ENCODE peak calls at places on chromosome 21, in four cellular contexts. U, Z, B and V are unnamed samples.
A peak's percentile ranks its signal among the peaks of the same experiment; 100 is the strongest.

GRCh38 chr21:45983981-45984551 is 2.5 kb downstream of the COL6A1 start:
- DNase-seq in B (no peak), U (no peak), Z (no peak), V (peak; percentile 77)

GRCh38 chr21:21813295-21813694 is 815.1 kb downstream of the NCAM2 start:
- DNase-seq in U (no peak), Z (no peak), B (no peak), V (no peak)

GRCh38 chr21:31529406-31529805 is 130.1 kb upstream of the SOD1 start:
- DNase-seq in Z (no peak), U (no peak), B (no peak), V (no peak)

GRCh38 chr21:14850394-14850793 is 214.4 kb downstream of the NRIP1 start:
- DNase-seq in Z (no peak), B (no peak), U (peak; percentile 31), V (no peak)

GRCh38 chr21:26112127-26112742 is 58.3 kb downstream of the APP start:
- DNase-seq in Z (no peak), B (no peak), U (no peak), V (no peak)

GRCh38 chr21:16775056-16775455 is 737.8 kb upstream of the CXADR start:
- DNase-seq in Z (no peak), B (no peak), U (no peak), V (no peak)

GRCh38 chr21:45594721-45595489 is 48.6 kb upstream of the PCBP3 start:
- DNase-seq in U (no peak), B (no peak), Z (no peak), V (no peak)

GRCh38 chr21:46325073-46325912 is 1.3 kb downstream of the PCNT start:
- DNase-seq in Z (no peak), B (peak; percentile 47), U (peak; percentile 51), V (peak; percentile 89)

GRCh38 chr21:19607983-19608668 is 1204.5 kb upstream of the TMPRSS15 start:
- DNase-seq in B (no peak), U (no peak), Z (no peak), V (no peak)

GRCh38 chr21:26845066-26845749 is at the start of gene ADAMTS1:
- DNase-seq in Z (peak; percentile 80), U (peak; percentile 86), B (peak; percentile 80), V (peak; percentile 86)

GRCh38 chr21:44836666-44837471 is 19.0 kb upstream of the SUMO3 start:
- DNase-seq in Z (no peak), B (no peak), U (no peak), V (no peak)

GRCh38 chr21:44872568-44873355 is 728 bp downstream of the PTTG1IP start:
- DNase-seq in B (no peak), Z (no peak), U (peak; percentile 35), V (no peak)

GRCh38 chr21:46159390-46159789 is 4.0 kb upstream of the FTCD start:
- DNase-seq in Z (peak; percentile 13), U (no peak), B (no peak), V (peak; percentile 67)

GRCh38 chr21:44614161-44614631 is 2.3 kb downstream of the KRTAP10-8 start:
- DNase-seq in B (no peak), U (no peak), Z (no peak), V (peak; percentile 60)

GRCh38 chr21:17726047-17726446 is 93.1 kb downstream of the C21orf91 start:
- DNase-seq in Z (no peak), U (no peak), B (no peak), V (no peak)

GRCh38 chr21:45471229-45472052 is 66.5 kb downstream of the COL18A1 start:
- DNase-seq in Z (no peak), U (peak; percentile 93), B (no peak), V (peak; percentile 38)

DNA sequence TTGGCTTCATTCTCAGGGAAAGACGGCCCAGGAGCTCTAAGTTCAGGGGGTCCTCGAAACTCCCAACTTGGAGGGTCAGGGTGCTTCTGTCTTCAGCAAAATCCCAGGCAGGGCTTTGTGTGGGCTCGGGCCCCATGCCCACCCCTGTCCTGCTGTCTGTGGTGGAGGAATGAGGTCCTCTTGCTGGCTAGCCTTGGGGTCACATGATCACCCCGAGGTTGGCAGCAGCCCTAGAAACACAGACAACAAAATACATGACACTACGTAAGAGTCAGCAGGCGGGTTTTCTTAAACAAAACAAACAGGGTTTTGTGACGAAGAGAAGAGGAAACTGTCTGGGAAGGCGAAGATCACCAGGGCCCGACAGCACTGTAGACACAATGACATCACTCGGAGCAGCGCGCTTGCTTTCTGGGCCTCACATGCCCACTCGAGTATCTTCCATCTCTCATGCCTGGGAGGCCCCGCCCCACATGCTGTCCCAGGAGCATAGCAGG is 94.9 kb downstream of the SIK1 start:
- DNase-seq in Z (no peak), U (peak; percentile 95), B (no peak), V (peak; percentile 64)
- TF ChIP-seq CTCF in Z (no peak), U (no peak), B (no peak), V (no peak)

DNA sequence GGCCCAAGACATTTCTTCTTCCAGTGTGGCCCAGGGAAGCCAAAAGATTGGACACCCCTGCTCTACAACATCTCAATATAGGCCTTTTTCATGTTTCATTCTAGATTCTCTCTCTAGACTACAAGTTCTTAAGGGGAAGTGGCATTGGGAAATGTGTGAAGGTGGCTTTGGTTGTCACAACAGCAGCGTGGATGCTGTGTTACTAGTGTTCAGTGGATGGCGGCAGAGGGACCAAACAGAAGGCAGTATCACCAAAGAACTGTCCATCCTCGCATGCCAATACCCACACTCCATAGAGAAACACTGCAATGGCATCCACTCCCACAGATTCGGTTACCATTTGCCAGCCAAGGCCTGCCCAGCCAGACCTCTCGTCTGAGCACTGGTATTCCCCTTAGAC is 24.3 kb upstream of the IFNAR2 start:
- DNase-seq in B (no peak), U (no peak), Z (no peak), V (no peak)
- TF ChIP-seq CTCF in B (no peak), U (no peak), Z (no peak), V (no peak)

GRCh38 chr21:38797470-38797869 is 8.3 kb upstream of the ETS2 start:
- DNase-seq in U (no peak), B (no peak), Z (no peak), V (no peak)

GRCh38 chr21:38794978-38795377 is 10.8 kb upstream of the ETS2 start:
- DNase-seq in Z (no peak), U (no peak), B (no peak), V (no peak)

GRCh38 chr21:38795475-38795874 is 10.3 kb upstream of the ETS2 start:
- DNase-seq in B (no peak), U (no peak), Z (no peak), V (no peak)

GRCh38 chr21:38798081-38798480 is 7.6 kb upstream of the ETS2 start:
- DNase-seq in B (no peak), Z (no peak), U (no peak), V (no peak)

DNA sequence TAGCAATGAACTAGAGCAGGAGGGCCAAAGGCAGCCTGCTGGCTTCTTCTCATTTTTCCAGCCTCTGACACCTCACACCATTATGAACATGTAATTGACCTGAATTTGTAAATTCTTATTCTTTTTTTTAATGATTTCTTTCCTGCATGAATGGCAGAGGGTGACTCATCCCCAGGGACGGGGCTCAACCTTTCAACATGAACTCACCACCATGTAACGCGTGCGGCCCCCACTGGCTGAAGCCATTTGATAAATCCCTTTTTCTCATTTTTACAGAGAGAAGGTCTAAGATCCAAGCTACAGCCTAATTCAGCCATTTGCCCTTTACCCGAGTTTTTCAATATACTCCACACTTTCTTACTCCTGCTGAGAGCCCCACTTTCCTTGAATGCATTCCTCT is 9.3 kb upstream of the ETS2 start:
- DNase-seq in Z (no peak), B (no peak), U (peak; percentile 68), V (no peak)
- TF ChIP-seq CTCF in Z (no peak), B (no peak), U (peak; percentile 39), V (no peak)

DNA sequence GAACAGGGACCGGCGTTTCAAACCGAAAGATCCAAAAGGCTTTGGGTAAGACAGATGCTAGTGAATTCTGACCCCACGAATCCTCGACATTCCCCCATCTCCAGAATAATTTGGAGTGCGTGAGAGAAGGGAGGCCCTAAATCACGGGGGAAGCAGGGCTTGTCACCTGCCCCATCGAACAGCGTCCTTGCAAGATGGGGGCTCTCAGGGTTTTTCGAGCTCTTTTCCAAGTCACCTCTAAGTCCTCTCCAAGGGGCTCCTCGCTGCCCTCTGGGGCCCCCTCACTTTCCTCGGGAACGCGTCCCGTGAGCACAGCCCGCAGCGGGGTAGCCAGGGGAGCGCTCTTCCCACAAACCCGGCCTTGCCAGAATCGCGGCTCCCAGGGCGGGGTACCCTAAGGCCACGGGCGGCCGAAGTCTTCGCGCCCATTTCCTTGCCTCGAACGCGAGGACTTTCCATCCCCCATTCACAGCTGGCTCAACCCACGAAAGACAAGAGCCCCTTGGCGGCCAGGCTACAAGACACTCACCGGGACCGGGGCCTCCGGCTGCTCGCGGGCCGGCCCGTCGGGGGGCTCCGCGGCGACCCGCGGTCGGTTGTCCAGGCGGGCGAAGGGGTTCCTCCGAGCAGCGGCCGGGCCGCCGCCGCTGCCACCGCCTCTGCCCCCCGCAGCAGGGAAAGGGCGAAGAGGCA is 546 bp downstream of the DONSON start:
- DNase-seq in B (no peak), U (peak; percentile 29), Z (no peak), V (peak; percentile 39)
- TF ChIP-seq CTCF in B (no peak), U (no peak), Z (no peak), V (no peak)

GRCh38 chr21:41149199-41149598 is 18.8 kb upstream of the BACE2 start:
- DNase-seq in B (no peak), U (no peak), Z (no peak), V (no peak)

GRCh38 chr21:41147979-41148355 is 20.0 kb upstream of the BACE2 start:
- DNase-seq in U (no peak), Z (no peak), B (no peak), V (no peak)

GRCh38 chr21:41148798-41149197 is 19.2 kb upstream of the BACE2 start:
- DNase-seq in U (no peak), Z (no peak), B (no peak), V (no peak)

GRCh38 chr21:41143596-41144325 is 24.2 kb upstream of the BACE2 start:
- DNase-seq in B (no peak), Z (no peak), U (no peak), V (no peak)

DNA sequence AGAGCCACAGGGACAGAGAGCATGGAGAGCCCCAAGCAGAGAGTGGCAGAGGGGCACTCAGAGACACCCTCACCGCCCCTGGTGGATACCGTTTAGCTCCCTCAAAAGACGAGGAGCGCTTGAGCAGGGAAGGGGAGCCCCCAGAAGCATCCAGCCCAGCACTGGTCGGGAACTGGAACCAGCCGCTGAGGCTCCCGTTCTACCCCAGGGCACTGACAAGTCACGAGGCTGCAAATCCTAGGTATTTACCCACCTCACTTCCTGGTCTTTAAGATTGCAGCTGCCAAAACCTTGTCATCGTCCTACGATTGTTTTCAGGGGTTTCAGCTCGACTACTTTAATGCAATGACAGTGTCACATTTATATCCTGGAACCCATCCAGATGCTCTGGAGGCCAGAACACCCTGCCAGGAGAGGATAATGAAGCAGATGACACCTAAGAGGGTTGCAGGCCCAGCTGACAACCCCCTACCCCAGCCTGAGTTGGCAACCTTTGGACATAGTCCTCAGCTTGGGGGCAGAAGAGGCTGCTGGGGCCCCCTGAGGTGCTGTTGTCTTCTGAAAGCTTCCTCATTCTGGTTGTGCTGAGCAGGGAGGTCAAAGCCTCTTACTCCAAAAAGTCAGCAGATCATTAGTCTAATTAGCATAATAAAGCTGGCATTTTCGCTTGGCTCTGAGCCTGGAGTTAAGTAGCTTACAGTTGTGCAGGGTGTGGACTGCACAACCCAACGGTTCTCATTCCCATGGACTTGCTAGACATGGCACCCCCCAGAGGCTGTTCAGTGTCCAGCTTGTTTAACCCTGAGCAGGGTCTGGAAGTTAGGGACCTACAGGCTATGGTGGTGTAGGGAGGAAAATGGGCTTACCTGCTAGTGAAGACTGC is 20.6 kb upstream of the BACE2 start:
- DNase-seq in B (no peak), Z (no peak), U (no peak), V (no peak)
- TF ChIP-seq CTCF in B (no peak), Z (no peak), U (no peak), V (no peak)

GRCh38 chr21:33063365-33063883 is 6.5 kb upstream of the OLIG1 start:
- DNase-seq in B (no peak), U (no peak), Z (no peak), V (no peak)
- TF ChIP-seq CTCF in B (no peak), U (no peak), Z (no peak), V (no peak)